ENCODE peak calls at places on chromosomes 3 and 15, in ten cellular contexts. G is lower lobe of right lung, M is A549, R is epithelial cell of esophagus, X is ELR, K is ELF-1, T is nucleus accumbens, Z is mucosa of descending colon, C is tibial artery, F is NCI-H460. H is an unnamed sample.

GRCh38 chr3:125194849-125195601 is 17.5 kb downstream of the SLC12A8 start:
- DNase-seq in Z (peak), F (no peak), G (no peak), C (no peak), M (no peak), X (peak), T (no peak), K (no peak), R (no peak), H (no peak)

GRCh38 chr3:59074764-59075163 is 24.9 kb upstream of the CFAP20DC start:
- DNase-seq in Z (no peak), K (no peak), T (no peak), X (no peak), C (no peak), M (no peak), G (no peak), F (no peak), R (no peak), H (no peak)

GRCh38 chr3:111616417-111617105 is 21.4 kb upstream of the ZBED2 start:
- DNase-seq in C (no peak), Z (peak), T (no peak), K (no peak), X (peak), G (peak), F (no peak), M (peak), R (peak), H (no peak)

GRCh38 chr3:32506466-32506865 is 3.8 kb upstream of the CMTM6 start:
- DNase-seq in M (no peak), C (no peak), X (no peak), K (no peak), T (no peak), R (no peak), G (no peak), F (no peak), Z (no peak), H (no peak)

GRCh38 chr3:114231616-114232015 is 5.8 kb downstream of the ZNF80 start:
- DNase-seq in X (no peak), R (no peak), M (no peak), F (no peak), Z (no peak), C (no peak), K (no peak), G (no peak), T (no peak), H (no peak)

GRCh38 chr3:147200545-147200944 is 205.8 kb downstream of the ZIC4 start:
- DNase-seq in R (no peak), F (no peak), X (peak), M (no peak), G (no peak), C (no peak), Z (no peak), K (no peak), T (no peak), H (no peak)

GRCh38 chr15:59266015-59266414 is 59.4 kb downstream of the LDHAL6B start:
- DNase-seq in G (no peak), K (no peak), C (no peak), F (no peak), M (no peak), R (no peak), T (no peak), Z (no peak), X (no peak), H (no peak)

GRCh38 chr3:71930056-71930991 is 145.4 kb upstream of the PROK2 start:
- DNase-seq in Z (no peak), F (no peak), C (no peak), R (peak), G (no peak), T (no peak), M (peak), K (peak), X (peak), H (peak)

GRCh38 chr15:64232400-64232799 is 69.6 kb upstream of the PPIB start:
- DNase-seq in C (no peak), T (no peak), F (no peak), R (peak), X (peak), Z (no peak), K (no peak), G (no peak), M (peak), H (peak)

GRCh38 chr3:159082514-159082913 is 280.7 kb downstream of the MFSD1 start:
- DNase-seq in T (no peak), M (no peak), C (no peak), F (no peak), R (peak), X (peak), G (no peak), K (no peak), Z (no peak), H (no peak)

GRCh38 chr3:128491900-128492352 is 1.1 kb downstream of the GATA2 start:
- DNase-seq in F (no peak), R (peak), C (no peak), X (no peak), K (peak), G (no peak), T (no peak), Z (no peak), M (no peak), H (peak)

GRCh38 chr15:68479870-68480269 is 47.9 kb upstream of the ITGA11 start:
- DNase-seq in Z (no peak), R (no peak), C (no peak), G (no peak), X (no peak), T (no peak), K (no peak), M (no peak), F (no peak), H (no peak)

GRCh38 chr15:45378149-45378912 is at the start of gene GATM:
- DNase-seq in K (peak), G (peak), T (peak), R (peak), M (peak), C (peak), X (peak), Z (peak), F (peak), H (no peak)

GRCh38 chr15:41969851-41970431 is 2.4 kb downstream of the EHD4 start:
- DNase-seq in G (no peak), Z (no peak), T (no peak), K (peak), X (peak), C (no peak), M (no peak), F (no peak), R (no peak), H (peak)

GRCh38 chr15:81291916-81292424 is 32.0 kb downstream of the STARD5 start:
- DNase-seq in K (no peak), T (no peak), Z (no peak), F (no peak), X (no peak), C (no peak), R (no peak), M (no peak), G (no peak), H (no peak)

GRCh38 chr3:61663728-61664492 is 102.5 kb downstream of the PTPRG start:
- DNase-seq in X (peak), Z (no peak), F (no peak), T (no peak), R (peak), C (no peak), G (no peak), K (peak), M (peak), H (no peak)

GRCh38 chr15:75694241-75695182 is 18.1 kb downstream of the CSPG4 start:
- DNase-seq in R (peak), K (peak), Z (peak), G (no peak), M (peak), F (no peak), X (peak), C (peak), T (no peak), H (peak)

GRCh38 chr3:106514431-106514830 is 645.6 kb upstream of the CBLB start:
- DNase-seq in F (no peak), Z (no peak), C (no peak), R (no peak), X (no peak), T (no peak), K (no peak), M (no peak), G (no peak), H (no peak)

GRCh38 chr3:16067837-16068471 is 106.5 kb upstream of the GALNT15 start:
- DNase-seq in F (no peak), G (no peak), C (no peak), X (peak), M (peak), R (peak), K (no peak), Z (no peak), T (no peak), H (no peak)

GRCh38 chr3:30578479-30578878 is 27.9 kb upstream of the TGFBR2 start:
- DNase-seq in R (peak), C (peak), F (no peak), M (peak), G (peak), Z (peak), T (no peak), X (peak), K (no peak), H (no peak)

GRCh38 chr3:117660941-117661635 is 951.5 kb downstream of the TUSC7 start:
- DNase-seq in X (peak), C (no peak), T (no peak), Z (no peak), F (no peak), M (no peak), G (no peak), K (no peak), R (no peak), H (no peak)

GRCh38 chr3:175601521-175601920 is 742.4 kb downstream of the NAALADL2 start:
- DNase-seq in X (no peak), T (no peak), F (no peak), G (no peak), C (no peak), Z (no peak), M (no peak), R (no peak), K (no peak), H (no peak)

GRCh38 chr3:38458796-38459498 is 5.3 kb downstream of the ACVR2B start:
- DNase-seq in R (peak), K (no peak), C (no peak), Z (peak), X (no peak), T (no peak), G (peak), M (no peak), F (no peak), H (no peak)

GRCh38 chr3:105347625-105348302 is 18.9 kb upstream of the ALCAM start:
- DNase-seq in F (no peak), T (no peak), R (no peak), M (no peak), K (no peak), Z (no peak), C (no peak), G (no peak), X (no peak), H (no peak)

GRCh38 chr3:48685603-48686511 is at the start of gene NCKIPSD:
- DNase-seq in K (peak), M (peak), R (peak), G (peak), C (peak), X (peak), T (no peak), F (peak), Z (peak), H (peak)

GRCh38 chr3:65831733-65832425 is 206.8 kb downstream of the MAGI1 start:
- DNase-seq in Z (no peak), F (no peak), R (peak), K (no peak), M (no peak), G (no peak), T (no peak), X (peak), C (no peak), H (no peak)

GRCh38 chr15:97902140-97902780 is 58.2 kb upstream of the ARRDC4 start:
- DNase-seq in X (peak), G (no peak), T (no peak), F (no peak), K (no peak), C (peak), R (peak), M (no peak), Z (no peak), H (no peak)

GRCh38 chr3:107846282-107846852 is 244.5 kb downstream of the CD47 start:
- DNase-seq in K (peak), T (no peak), X (peak), Z (peak), M (peak), C (peak), G (peak), F (peak), R (peak), H (peak)

GRCh38 chr3:122627301-122627700 is 49.9 kb downstream of the PARP15 start:
- DNase-seq in G (no peak), K (no peak), R (peak), C (no peak), M (no peak), F (no peak), Z (no peak), T (no peak), X (no peak), H (no peak)

GRCh38 chr15:25066708-25067107 is 111.9 kb downstream of the SNRPN start:
- DNase-seq in C (no peak), M (no peak), T (no peak), R (no peak), F (no peak), G (no peak), Z (no peak), X (no peak), K (no peak), H (no peak)

GRCh38 chr15:69224383-69224782 is 63.9 kb downstream of the GLCE start:
- DNase-seq in C (no peak), M (no peak), R (peak), T (no peak), Z (peak), K (no peak), G (no peak), F (no peak), X (no peak), H (peak)

GRCh38 chr3:72011495-72011894 is 226.5 kb upstream of the PROK2 start:
- DNase-seq in K (no peak), M (no peak), T (no peak), C (no peak), G (no peak), F (no peak), Z (no peak), R (no peak), X (peak), H (no peak)

GRCh38 chr3:8888296-8888915 is 74.9 kb downstream of the RAD18 start:
- DNase-seq in C (no peak), T (no peak), G (no peak), R (no peak), Z (no peak), X (peak), K (no peak), F (no peak), M (no peak), H (no peak)

GRCh38 chr15:49847937-49848823 is 227.3 kb downstream of the DTWD1 start:
- DNase-seq in T (no peak), K (no peak), R (peak), X (peak), Z (no peak), C (no peak), M (peak), G (no peak), F (peak), H (no peak)

GRCh38 chr3:195034101-195034500 is 236.9 kb downstream of the XXYLT1 start:
- DNase-seq in R (no peak), K (no peak), T (no peak), X (no peak), M (no peak), G (no peak), F (no peak), C (no peak), Z (no peak), H (no peak)

GRCh38 chr3:78895528-78895927 is 872.3 kb downstream of the ROBO1 start:
- DNase-seq in F (no peak), K (no peak), M (no peak), G (no peak), C (no peak), Z (no peak), R (no peak), X (peak), T (no peak), H (no peak)